ENCODE peak calls at places on chromosomes 11 and 22, in five cellular contexts. G is PC-3, Q is DND-41, I is fibroblast of lung, C is K562. P is an unnamed sample. For H3K9me3, the result is how much of the 10 kb centered on the place peaks cover.

GRCh38 chr11:63490551-63491239 is at the start of gene PLAAT5:
- DNase-seq in C (no peak), I (peak), Q (no peak), G (no peak), P (no peak)

GRCh38 chr11:44711113-44711512 is 15.6 kb upstream of the TSPAN18 start:
- DNase-seq in Q (no peak), I (no peak), G (no peak), C (no peak), P (no peak)

GRCh38 chr11:124717786-124718634 is 21.7 kb upstream of the NRGN start:
- DNase-seq in C (no peak), Q (peak), I (peak), G (peak), P (peak)

GRCh38 chr11:68042219-68043028 is 3.6 kb downstream of the TCIRG1 start:
- DNase-seq in I (no peak), Q (no peak), G (no peak), C (no peak), P (no peak)

GRCh38 chr22:45438364-45438763 is 24.9 kb downstream of the RIBC2 start:
- DNase-seq in G (no peak), Q (no peak), C (no peak), I (no peak), P (no peak)

GRCh38 chr11:34585870-34586654 is 34.8 kb upstream of the EHF start:
- DNase-seq in I (peak), C (peak), G (peak), Q (no peak), P (peak)

GRCh38 chr22:49925525-49926128 is 7.2 kb downstream of the CRELD2 start:
- DNase-seq in Q (peak), C (no peak), I (no peak), G (no peak), P (no peak)

GRCh38 chr11:124798991-124799383 is 1.2 kb downstream of the MSANTD2 start:
- DNase-seq in Q (peak), G (peak), I (peak), C (no peak), P (peak)

GRCh38 chr22:36156515-36157419 is 3.8 kb downstream of the APOL3 start:
- DNase-seq in G (peak), I (peak), C (peak), Q (peak), P (peak)

GRCh38 chr11:82194521-82194920 is 539.1 kb downstream of the FAM181B start:
- DNase-seq in C (no peak), I (no peak), G (no peak), Q (no peak), P (no peak)

GRCh38 chr22:44427506-44428470 is 70.2 kb downstream of the RTL6 start:
- DNase-seq in Q (no peak), I (no peak), C (no peak), G (no peak), P (no peak)

GRCh38 chr11:94322501-94322900 is 18.1 kb downstream of the IZUMO1R start:
- DNase-seq in I (no peak), C (no peak), G (no peak), Q (no peak), P (no peak)

GRCh38 chr11:108278546-108278945 is 55.7 kb downstream of the ATM start:
- DNase-seq in G (no peak), I (peak), C (no peak), Q (no peak), P (no peak)

GRCh38 chr11:69778373-69778772 is 3.2 kb upstream of the FGF4 start:
- DNase-seq in Q (no peak), C (no peak), G (no peak), I (no peak), P (no peak)

GRCh38 chr11:69773626-69774353 is 1.4 kb downstream of the FGF4 start:
- DNase-seq in Q (no peak), G (no peak), I (no peak), C (no peak), P (no peak)

GRCh38 chr11:69772646-69773045 is 2.5 kb downstream of the FGF4 start:
- DNase-seq in I (no peak), Q (no peak), C (no peak), G (no peak), P (no peak)

GRCh38 chr11:69774354-69775162 is 583 bp downstream of the FGF4 start:
- DNase-seq in Q (no peak), C (no peak), I (no peak), G (no peak), P (no peak)

DNA sequence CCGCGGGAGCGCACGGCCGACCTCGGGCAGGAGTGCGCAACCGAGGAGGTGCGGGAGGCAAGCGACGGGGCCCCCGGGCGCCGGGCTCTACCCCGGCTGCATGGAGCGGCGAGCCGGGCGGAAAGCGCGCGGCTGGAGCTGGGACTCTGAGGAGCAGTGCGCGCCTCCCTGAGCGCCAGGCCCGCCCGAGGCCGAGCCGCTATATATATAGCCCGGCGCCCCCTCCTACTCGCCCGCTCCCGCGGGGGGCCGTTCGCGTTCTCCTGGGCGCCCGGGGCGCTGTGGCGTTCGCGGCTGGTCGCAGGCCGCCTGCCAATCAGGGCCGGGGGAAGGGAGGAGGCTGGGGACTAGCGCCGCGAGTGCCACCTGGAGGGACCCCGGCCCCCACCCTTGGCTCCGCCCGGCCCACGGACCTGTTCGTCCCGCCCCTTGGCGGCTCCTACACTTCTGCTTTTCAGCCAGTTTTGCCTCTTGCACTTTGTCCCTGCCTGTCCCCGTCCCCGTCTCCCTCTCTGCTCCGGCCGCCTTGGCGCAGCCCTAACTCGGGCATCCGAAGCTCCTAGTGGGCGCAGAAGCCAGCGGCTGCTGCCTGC is at the start of gene FGF4:
- DNase-seq in G (no peak), I (no peak), Q (no peak), C (no peak), P (no peak)
- H2AFZ ChIP-seq in G (no peak), I (no peak), Q (no peak), C (no peak), P (no peak)

GRCh38 chr22:48096846-48097665 is 1334.6 kb downstream of the TBC1D22A start:
- DNase-seq in C (no peak), Q (peak), G (no peak), I (no peak), P (no peak)

GRCh38 chr22:48091656-48092223 is 1329.3 kb downstream of the TBC1D22A start:
- DNase-seq in C (no peak), Q (peak), G (no peak), I (no peak), P (no peak)

GRCh38 chr22:48096411-48096810 is 1334.0 kb downstream of the TBC1D22A start:
- DNase-seq in C (no peak), I (no peak), Q (no peak), G (no peak), P (no peak)

GRCh38 chr22:48091060-48091650 is 1328.7 kb downstream of the TBC1D22A start:
- DNase-seq in C (no peak), I (no peak), Q (peak), G (no peak), P (no peak)

DNA sequence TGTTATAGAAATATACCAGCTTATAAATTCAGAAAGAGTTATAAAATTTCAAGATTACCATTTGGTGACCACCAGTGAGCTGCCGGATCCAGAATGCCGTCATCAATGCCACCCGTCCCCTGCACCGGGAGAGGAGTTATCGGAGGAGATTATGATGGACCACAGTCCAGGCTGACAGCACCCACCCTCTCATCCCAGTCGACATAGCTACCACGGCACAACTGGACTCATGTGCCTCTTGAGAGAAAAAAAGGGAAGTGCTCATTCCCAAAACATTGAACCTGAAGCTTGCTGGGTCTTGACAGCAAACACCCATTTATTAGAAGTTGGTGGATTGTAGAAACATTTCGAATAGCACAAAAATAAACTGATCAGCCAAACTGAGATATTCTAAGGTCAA is 1331.5 kb downstream of the TBC1D22A start:
- DNase-seq in C (no peak), Q (no peak), I (no peak), G (no peak), P (no peak)
- H3K9me3 ChIP-seq in C (under half), Q (under half), I (under half), G (under half), P (under half)

GRCh38 chr11:119094816-119095065 is 6.9 kb downstream of the DPAGT1 start:
- DNase-seq in I (peak), Q (no peak), C (no peak), G (peak), P (peak)
- H2AFZ ChIP-seq in I (no peak), Q (peak), C (peak), G (no peak), P (no peak)

GRCh38 chr11:73402834-73403185 is 26.6 kb downstream of the RELT start:
- DNase-seq in C (no peak), G (peak), Q (peak), I (no peak), P (peak)

GRCh38 chr11:73404048-73404447 is 27.8 kb downstream of the RELT start:
- DNase-seq in C (peak), I (no peak), G (peak), Q (peak), P (peak)

GRCh38 chr11:73401924-73402833 is 26.0 kb downstream of the RELT start:
- DNase-seq in Q (no peak), G (no peak), I (no peak), C (no peak), P (no peak)

GRCh38 chr11:73404506-73405145 is 28.4 kb downstream of the RELT start:
- DNase-seq in C (no peak), G (no peak), I (no peak), Q (no peak), P (no peak)

GRCh38 chr11:73403541-73403940 is 27.3 kb downstream of the RELT start:
- DNase-seq in I (no peak), G (no peak), Q (no peak), C (no peak), P (no peak)
- H3K9me3 ChIP-seq in I (under half), G (under half), Q (under half), C (under half), P (under half)

GRCh38 chr22:43275545-43275981 is 67.6 kb downstream of the SCUBE1 start:
- DNase-seq in I (no peak), C (peak), Q (no peak), G (peak), P (peak)
- H2AFZ ChIP-seq in I (no peak), C (no peak), Q (no peak), G (no peak), P (peak)

GRCh38 chr11:133823211-133823610 is 22.1 kb downstream of the SPATA19 start:
- DNase-seq in C (no peak), G (no peak), Q (no peak), I (no peak), P (no peak)
- H3K9me3 ChIP-seq in C (under half), G (under half), Q (under half), I (under half), P (under half)